ENCODE peak calls at places on chromosomes 3 and 15, in four cellular contexts. J, O, Z and Y are unnamed samples. For H3K27me3, the result is how much of the 10 kb centered on the place peaks cover.

GRCh38 chr15:69478259-69478687 is 25.7 kb downstream of the RPLP1 start:
- DNase-seq in J (peak), O (peak), Z (peak), Y (no peak)

GRCh38 chr3:165339753-165340152 is 143.6 kb upstream of the SLITRK3 start:
- DNase-seq in J (peak), O (no peak), Z (peak), Y (no peak)

GRCh38 chr3:46797486-46797885 is 65.8 kb downstream of the MYL3 start:
- DNase-seq in J (no peak), O (no peak), Z (no peak), Y (no peak)

GRCh38 chr3:30320392-30320791 is 286.0 kb upstream of the TGFBR2 start:
- DNase-seq in J (no peak), O (no peak), Z (no peak), Y (no peak)

GRCh38 chr15:101684384-101684783 is 32.2 kb upstream of the TM2D3 start:
- DNase-seq in J (no peak), O (no peak), Z (peak), Y (peak)

GRCh38 chr3:127763816-127764215 is 58.5 kb downstream of the MGLL start:
- DNase-seq in J (no peak), O (peak), Z (no peak), Y (no peak)

GRCh38 chr3:14290631-14291385 is 111.6 kb upstream of the SLC6A6 start:
- DNase-seq in J (no peak), O (no peak), Z (no peak), Y (peak)

GRCh38 chr3:138461696-138462295 is 27.4 kb downstream of the ESYT3 start:
- DNase-seq in J (no peak), O (no peak), Z (no peak), Y (no peak)

GRCh38 chr3:46935168-46935858 is 41.2 kb downstream of the CCDC12 start:
- DNase-seq in J (peak), O (peak), Z (peak), Y (peak)

GRCh38 chr15:70337292-70338186 is 239.8 kb upstream of the TLE3 start:
- DNase-seq in J (no peak), O (no peak), Z (no peak), Y (no peak)

GRCh38 chr3:49173116-49173791 is 1.9 kb downstream of the KLHDC8B start:
- DNase-seq in J (peak), O (no peak), Z (no peak), Y (no peak)

GRCh38 chr3:119297169-119297568 is 3.0 kb downstream of the ARHGAP31 start:
- DNase-seq in J (no peak), O (peak), Z (peak), Y (no peak)

GRCh38 chr3:70824785-70825184 is 512.3 kb upstream of the MDFIC2 start:
- DNase-seq in J (peak), O (no peak), Z (peak), Y (peak)

GRCh38 chr15:60351066-60351465 is 46.7 kb downstream of the ANXA2 start:
- DNase-seq in J (no peak), O (no peak), Z (no peak), Y (no peak)

GRCh38 chr3:106589306-106589942 is 720.6 kb upstream of the CBLB start:
- DNase-seq in J (no peak), O (no peak), Z (peak), Y (no peak)

GRCh38 chr15:64519897-64520296 is 59.5 kb downstream of the ZNF609 start:
- DNase-seq in J (no peak), O (no peak), Z (no peak), Y (no peak)
- TF ChIP-seq CTCF in J (peak), O (no peak), Z (no peak), Y (no peak)

GRCh38 chr15:95326689-95327525 is 1003.6 kb upstream of the NR2F2 start:
- DNase-seq in J (no peak), O (peak), Z (no peak), Y (no peak)
- H3K4me3 ChIP-seq in J (no peak), O (peak), Z (peak), Y (peak)

DNA sequence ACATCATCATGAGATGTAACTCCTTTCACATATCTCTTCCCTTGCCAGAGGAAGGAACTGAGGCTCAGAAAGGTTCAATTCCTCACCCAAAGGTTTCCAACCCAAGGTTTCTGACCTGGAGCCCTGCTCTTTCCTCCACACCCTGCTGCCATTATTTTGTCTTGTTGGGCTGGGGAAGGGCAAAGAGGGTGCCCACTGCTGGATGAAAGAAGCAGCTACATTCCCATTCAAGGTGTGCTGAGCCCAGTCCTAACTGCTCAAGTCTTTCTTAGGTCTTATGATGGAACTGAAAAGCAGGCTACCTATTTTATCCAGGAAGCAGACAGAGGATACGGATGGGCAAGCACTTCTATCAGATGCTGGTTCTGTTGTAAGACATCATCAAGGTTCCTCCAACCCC is 258.0 kb upstream of the CTDSPL start:
- DNase-seq in J (no peak), O (no peak), Z (no peak), Y (no peak)
- H3K27me3 ChIP-seq in J (under half), O (under half), Z (under half), Y (under half)

GRCh38 chr15:75508741-75509532 is 57.4 kb upstream of the SIN3A start:
- DNase-seq in J (peak), O (no peak), Z (peak), Y (no peak)
- TF ChIP-seq CTCF in J (peak), O (peak), Z (peak), Y (peak)

DNA sequence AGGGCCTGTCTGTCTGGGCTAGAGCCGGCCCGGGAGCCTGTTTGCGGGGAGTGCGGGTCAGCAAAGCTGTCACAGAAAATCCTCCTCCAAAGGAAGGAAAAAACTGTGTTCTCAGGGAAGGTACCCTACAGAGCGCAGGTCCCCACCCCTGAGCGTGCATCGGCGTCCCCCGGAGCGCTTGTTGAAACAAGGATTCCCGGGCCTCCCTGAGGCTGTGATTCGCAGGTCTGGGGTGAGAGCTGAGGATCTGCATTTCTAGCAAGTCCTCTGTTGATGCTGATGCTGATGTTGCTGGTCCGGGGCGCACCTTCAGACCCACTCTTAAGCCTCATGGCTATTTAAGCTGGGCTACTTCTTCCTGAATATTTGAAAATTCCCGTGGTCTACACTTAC is 226.3 kb upstream of the IGF1R start:
- DNase-seq in J (no peak), O (no peak), Z (no peak), Y (no peak)
- H3K4me3 ChIP-seq in J (peak), O (no peak), Z (no peak), Y (no peak)

DNA sequence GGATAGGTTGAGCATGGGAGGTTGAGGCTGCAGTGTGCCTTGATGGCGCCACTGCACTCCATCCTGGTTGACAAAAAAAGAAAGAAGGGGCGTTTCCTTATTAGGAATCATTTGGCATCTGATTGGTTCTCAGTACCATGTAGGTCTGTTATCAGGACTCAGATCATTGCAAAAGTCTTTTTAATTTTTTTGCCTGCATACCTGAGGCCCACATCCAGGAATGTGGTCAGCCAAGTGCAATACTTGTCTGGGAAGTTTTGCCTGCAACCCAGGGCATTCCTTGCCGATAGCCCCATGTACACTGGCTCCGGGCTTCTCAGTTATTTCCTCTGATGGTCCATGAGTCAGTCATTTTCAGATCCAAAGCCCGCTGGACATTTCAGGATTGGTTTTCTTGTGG is 50.1 kb upstream of the CRTC3 start:
- DNase-seq in J (no peak), O (no peak), Z (peak), Y (peak)
- H3K27me3 ChIP-seq in J (under half), O (under half), Z (under half), Y (under half)

GRCh38 chr3:177236704-177237103 is 39.4 kb upstream of the TBL1XR1 start:
- DNase-seq in J (no peak), O (no peak), Z (peak), Y (no peak)

GRCh38 chr3:177237206-177237605 is 39.9 kb upstream of the TBL1XR1 start:
- DNase-seq in J (no peak), O (no peak), Z (no peak), Y (no peak)

GRCh38 chr3:177234121-177234520 is 36.8 kb upstream of the TBL1XR1 start:
- DNase-seq in J (no peak), O (no peak), Z (peak), Y (no peak)

DNA sequence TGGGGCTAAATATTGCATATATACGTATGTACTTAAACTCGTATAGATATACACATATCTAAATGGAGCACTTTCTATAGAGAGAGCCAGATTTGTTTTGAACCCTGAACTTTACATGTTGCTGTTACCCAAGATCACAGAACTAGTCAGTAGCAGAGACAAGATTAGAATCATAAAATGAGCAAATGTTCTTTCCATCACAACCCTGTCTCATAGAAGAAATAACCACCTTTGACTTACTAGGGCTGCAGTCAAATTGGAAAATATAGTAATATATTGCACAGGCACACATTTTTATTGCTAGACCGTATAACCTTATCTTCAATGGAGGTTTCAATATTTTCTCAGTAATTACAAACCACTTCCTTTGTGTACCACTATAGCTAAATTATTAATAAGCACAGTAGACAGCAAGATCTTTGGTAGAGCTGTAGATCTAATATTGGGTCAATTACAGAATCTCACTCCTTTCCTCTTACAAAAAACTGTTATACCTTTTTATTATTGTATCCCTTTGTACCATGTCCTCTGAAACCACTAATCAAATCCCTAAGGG is 41.5 kb upstream of the TBL1XR1 start:
- DNase-seq in J (no peak), O (no peak), Z (no peak), Y (no peak)
- TF ChIP-seq CTCF in J (no peak), O (no peak), Z (no peak), Y (no peak)